ENCODE peak calls at places on chromosomes 3 and 15, in four cellular contexts. T is cardiac fibroblast, P is fibroblast of lung, A is Peyer's patch. L is an unnamed sample.

GRCh38 chr15:68578175-68578959 is 426 bp upstream of the CORO2B start:
- DNase-seq in T (peak; percentile 77), P (peak; percentile 75), A (peak; percentile 75), L (no peak)

GRCh38 chr3:138834359-138835176 is at the start of gene PIK3CB:
- DNase-seq in T (peak; percentile 88), P (peak; percentile 77), A (peak; percentile 94), L (peak; percentile 86)

GRCh38 chr3:16181361-16181760 is 6.9 kb downstream of the GALNT15 start:
- DNase-seq in T (peak; percentile 53), P (peak; percentile 71), A (peak; percentile 78), L (no peak)

GRCh38 chr3:46856576-46857471 is 6.4 kb downstream of the MYL3 start:
- DNase-seq in T (no peak), P (no peak), A (peak; percentile 33), L (no peak)

GRCh38 chr3:127690106-127690505 is 17.4 kb downstream of the ABTB1 start:
- DNase-seq in T (peak; percentile 78), P (peak; percentile 49), A (no peak), L (no peak)

GRCh38 chr15:88529021-88529630 is 17.4 kb downstream of the DET1 start:
- DNase-seq in T (peak; percentile 20), P (peak; percentile 25), A (no peak), L (no peak)

GRCh38 chr3:138408751-138409161 is 25.7 kb upstream of the ESYT3 start:
- DNase-seq in T (no peak), P (no peak), A (no peak), L (no peak)

GRCh38 chr15:92801774-92802464 is 98.2 kb upstream of the CHD2 start:
- DNase-seq in T (peak; percentile 95), P (peak; percentile 90), A (peak; percentile 63), L (no peak)

GRCh38 chr3:55893045-55893664 is 406.0 kb upstream of the WNT5A start:
- DNase-seq in T (no peak), P (peak; percentile 20), A (no peak), L (no peak)

GRCh38 chr3:16338999-16339398 is 74.0 kb downstream of the OXNAD1 start:
- DNase-seq in T (peak; percentile 96), P (peak; percentile 97), A (no peak), L (no peak)

GRCh38 chr3:30292192-30292893 is 314.1 kb upstream of the TGFBR2 start:
- DNase-seq in T (peak; percentile 76), P (peak; percentile 63), A (no peak), L (no peak)

GRCh38 chr15:45919806-45920205 is 285.0 kb downstream of the SQOR start:
- DNase-seq in T (peak; percentile 73), P (peak; percentile 9), A (no peak), L (no peak)

GRCh38 chr15:62940755-62941361 is 101.7 kb upstream of the TPM1 start:
- DNase-seq in T (peak; percentile 93), P (peak; percentile 96), A (peak; percentile 53), L (peak; percentile 32)

GRCh38 chr3:39446444-39446843 is 21.0 kb upstream of the MOBP start:
- DNase-seq in T (no peak), P (no peak), A (no peak), L (no peak)

GRCh38 chr15:60324706-60325438 is 72.9 kb downstream of the ANXA2 start:
- DNase-seq in T (peak; percentile 38), P (peak; percentile 7), A (no peak), L (no peak)

GRCh38 chr3:135148431-135148830 is 353.4 kb downstream of the EPHB1 start:
- DNase-seq in T (no peak), P (no peak), A (no peak), L (no peak)

GRCh38 chr3:107404727-107405519 is 27.7 kb downstream of the CCDC54 start:
- DNase-seq in T (peak; percentile 54), P (peak; percentile 54), A (no peak), L (no peak)

GRCh38 chr15:60326824-60327654 is 70.7 kb downstream of the ANXA2 start:
- DNase-seq in T (peak; percentile 68), P (peak; percentile 71), A (no peak), L (peak; percentile 32)

GRCh38 chr15:94412979-94413741 is 181.8 kb downstream of the MCTP2 start:
- DNase-seq in T (peak; percentile 28), P (peak; percentile 67), A (peak; percentile 74), L (no peak)

GRCh38 chr3:152396867-152397266 is 128.1 kb downstream of the MBNL1 start:
- DNase-seq in T (peak; percentile 86), P (peak; percentile 44), A (no peak), L (no peak)

GRCh38 chr3:171351676-171352075 is 108.5 kb downstream of the TNIK start:
- DNase-seq in T (peak; percentile 82), P (peak; percentile 86), A (no peak), L (no peak)

GRCh38 chr3:125107384-125107783 is 51.6 kb upstream of the HEG1 start:
- DNase-seq in T (no peak), P (no peak), A (no peak), L (no peak)

GRCh38 chr3:46932455-46933225 is 43.9 kb downstream of the CCDC12 start:
- DNase-seq in T (no peak), P (no peak), A (peak; percentile 57), L (no peak)

GRCh38 chr3:31077021-31077601 is 182.7 kb upstream of the GADL1 start:
- DNase-seq in T (peak; percentile 67), P (peak; percentile 88), A (no peak), L (no peak)

GRCh38 chr3:156957715-156958114 is 131.6 kb downstream of the LEKR1 start:
- DNase-seq in T (no peak), P (no peak), A (no peak), L (no peak)

GRCh38 chr3:50648944-50649343 is 25.8 kb upstream of the DOCK3 start:
- DNase-seq in T (no peak), P (no peak), A (no peak), L (no peak)

GRCh38 chr3:15647629-15648167 is 46.2 kb downstream of the BTD start:
- DNase-seq in T (peak; percentile 91), P (peak; percentile 91), A (peak; percentile 73), L (peak; percentile 44)

GRCh38 chr15:56767315-56767714 is 34.0 kb upstream of the ZNF280D start:
- DNase-seq in T (no peak), P (no peak), A (no peak), L (no peak)

GRCh38 chr3:80367149-80367548 is 599.4 kb upstream of the ROBO1 start:
- DNase-seq in T (no peak), P (no peak), A (no peak), L (no peak)

GRCh38 chr3:142263126-142263525 is 37.7 kb upstream of the GK5 start:
- DNase-seq in T (no peak), P (no peak), A (no peak), L (no peak)

GRCh38 chr15:51576911-51577500 is 45.6 kb downstream of the DMXL2 start:
- DNase-seq in T (peak; percentile 89), P (peak; percentile 83), A (no peak), L (no peak)

GRCh38 chr3:42613462-42613861 is 13.0 kb downstream of the NKTR start:
- DNase-seq in T (no peak), P (no peak), A (no peak), L (no peak)

GRCh38 chr3:13012228-13012691 is 61.0 kb downstream of the IQSEC1 start:
- DNase-seq in T (peak; percentile 36), P (peak; percentile 24), A (peak; percentile 93), L (no peak)

GRCh38 chr3:55458398-55458797 is 28.7 kb downstream of the WNT5A start:
- DNase-seq in T (no peak), P (no peak), A (no peak), L (no peak)

GRCh38 chr15:66004618-66005262 is 135.4 kb downstream of the RAB11A start:
- DNase-seq in T (peak; percentile 43), P (peak; percentile 38), A (no peak), L (no peak)

GRCh38 chr15:38796589-38796988 is 232.0 kb upstream of the RASGRP1 start:
- DNase-seq in T (no peak), P (no peak), A (no peak), L (no peak)

GRCh38 chr15:41934843-41935242 is 37.5 kb downstream of the EHD4 start:
- DNase-seq in T (no peak), P (no peak), A (peak; percentile 88), L (peak; percentile 80)

GRCh38 chr3:71723452-71724170 is 1.6 kb downstream of the EIF4E3 start:
- DNase-seq in T (no peak), P (no peak), A (no peak), L (peak; percentile 44)

GRCh38 chr3:192795021-192795420 is 67.7 kb upstream of the FGF12 start:
- DNase-seq in T (peak; percentile 32), P (no peak), A (no peak), L (no peak)

GRCh38 chr15:71575474-71576045 is 234.8 kb upstream of the NR2E3 start:
- DNase-seq in T (peak; percentile 33), P (peak; percentile 46), A (no peak), L (no peak)

GRCh38 chr15:91068966-91069365 is 31.1 kb upstream of the SV2B start:
- DNase-seq in T (no peak), P (no peak), A (no peak), L (no peak)
- TF ChIP-seq CTCF in T (peak; percentile 3), P (no peak), A (no peak), L (no peak)

DNA sequence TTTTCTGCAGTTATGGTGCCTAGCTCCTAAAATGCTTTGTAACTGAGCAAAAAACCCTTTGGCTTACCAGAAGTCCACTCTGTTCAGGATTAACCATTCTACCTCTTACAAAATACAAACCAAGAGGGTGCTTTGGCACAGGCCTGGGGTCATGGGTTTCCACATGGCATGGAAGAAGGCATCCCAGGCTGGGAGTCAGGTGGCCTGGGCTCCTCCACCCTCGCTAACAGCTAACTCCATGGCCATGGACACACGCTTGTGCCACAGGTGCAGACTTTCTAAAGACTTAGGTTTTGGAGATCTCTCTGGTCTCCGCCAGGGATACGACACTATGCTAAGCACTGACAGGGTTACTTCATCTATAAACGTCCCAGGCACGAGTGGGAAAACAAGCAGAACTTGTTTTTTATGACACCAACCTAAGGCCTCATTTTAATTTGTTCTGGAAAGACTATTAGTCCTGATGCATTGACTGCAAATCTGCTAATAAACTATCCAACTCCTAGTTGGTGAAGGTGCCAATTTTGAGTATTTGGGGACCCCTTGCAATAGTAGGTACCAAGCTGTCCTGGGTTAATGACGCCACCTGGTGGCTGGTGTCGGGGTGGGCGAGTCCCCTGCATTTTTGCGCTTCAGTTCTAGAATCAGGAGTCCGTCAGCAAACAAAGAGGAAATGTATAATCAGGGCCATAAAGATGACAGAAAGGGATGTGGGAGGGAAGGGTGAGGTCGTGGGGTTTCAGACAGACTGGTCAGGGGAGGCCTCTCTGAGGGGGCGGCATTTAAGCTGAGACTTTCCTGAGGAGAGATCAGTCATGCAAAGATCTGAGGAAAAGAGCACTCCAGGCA is 10.3 kb upstream of the ALDH1A3 start:
- DNase-seq in T (no peak), P (no peak), A (no peak), L (no peak)
- TF ChIP-seq CTCF in T (peak; percentile 61), P (peak; percentile 23), A (no peak), L (peak; percentile 1)

GRCh38 chr3:2927252-2927651 is 182.9 kb downstream of the IL5RA start:
- DNase-seq in T (no peak), P (no peak), A (no peak), L (no peak)

GRCh38 chr3:2920103-2920502 is 190.1 kb downstream of the IL5RA start:
- DNase-seq in T (no peak), P (no peak), A (no peak), L (no peak)

GRCh38 chr3:2923390-2923789 is 186.8 kb downstream of the IL5RA start:
- DNase-seq in T (no peak), P (no peak), A (no peak), L (no peak)

GRCh38 chr3:2921903-2922302 is 188.3 kb downstream of the IL5RA start:
- DNase-seq in T (peak; percentile 4), P (peak; percentile 18), A (no peak), L (no peak)
- TF ChIP-seq CTCF in T (no peak), P (no peak), A (no peak), L (no peak)

GRCh38 chr15:84108725-84109124 is 126.8 kb upstream of the GOLGA6L4 start:
- DNase-seq in T (peak; percentile 16), P (peak; percentile 21), A (no peak), L (no peak)
- TF ChIP-seq CTCF in T (peak; percentile 22), P (no peak), A (no peak), L (no peak)

L was measured in CD8-positive, alpha-beta T cell.